ENCODE peak calls at places on chromosomes 12 and 14, in nine cellular contexts. H, E, M, K, J, T, A, N and U are unnamed samples.

GRCh38 chr14:74567646-74568379 is 44.2 kb downstream of the LTBP2 start:
- DNase-seq in H (peak), E (no peak), M (no peak), K (no peak), J (no peak), T (no peak), A (no peak), N (no peak), U (no peak)

GRCh38 chr12:91053951-91054715 is 3.7 kb downstream of the KERA start:
- DNase-seq in H (peak), E (peak), M (no peak), K (peak), J (no peak), T (peak), A (no peak), N (no peak), U (no peak)

GRCh38 chr14:65131176-65131765 is 29.0 kb upstream of the MAX start:
- DNase-seq in H (peak), E (peak), M (peak), K (peak), J (peak), T (no peak), A (no peak), N (no peak), U (no peak)

GRCh38 chr12:24853588-24853987 is 95.3 kb downstream of the BCAT1 start:
- DNase-seq in H (peak), E (peak), M (no peak), K (no peak), J (peak), T (no peak), A (no peak), N (no peak), U (no peak)

GRCh38 chr14:101585211-101585610 is 23.9 kb downstream of the DIO3 start:
- DNase-seq in H (no peak), E (no peak), M (no peak), K (no peak), J (no peak), T (no peak), A (no peak), N (peak), U (no peak)

GRCh38 chr14:23182372-23183014 is 967 bp downstream of the SLC7A8 start:
- DNase-seq in H (peak), E (no peak), M (peak), K (no peak), J (no peak), T (no peak), A (peak), N (no peak), U (peak)

GRCh38 chr14:24605435-24606190 is 3.9 kb downstream of the GZMH start:
- DNase-seq in H (peak), E (no peak), M (peak), K (no peak), J (no peak), T (no peak), A (peak), N (peak), U (no peak)

GRCh38 chr14:94884616-94885230 is 114.8 kb upstream of the GSC start:
- DNase-seq in H (no peak), E (no peak), M (no peak), K (no peak), J (no peak), T (no peak), A (peak), N (no peak), U (no peak)

GRCh38 chr12:76637807-76638206 is 78.2 kb upstream of the OSBPL8 start:
- DNase-seq in H (peak), E (peak), M (no peak), K (no peak), J (no peak), T (no peak), A (no peak), N (no peak), U (no peak)

GRCh38 chr12:118063567-118064391 is 2.8 kb upstream of the WSB2 start:
- DNase-seq in H (peak), E (peak), M (no peak), K (no peak), J (no peak), T (no peak), A (peak), N (no peak), U (no peak)

GRCh38 chr14:77086017-77086727 is 11.9 kb upstream of the CIPC start:
- DNase-seq in H (peak), E (peak), M (no peak), K (peak), J (no peak), T (no peak), A (no peak), N (no peak), U (no peak)

GRCh38 chr14:89702151-89702936 is 252.2 kb downstream of the EFCAB11 start:
- DNase-seq in H (peak), E (peak), M (peak), K (no peak), J (peak), T (no peak), A (peak), N (no peak), U (no peak)

GRCh38 chr14:25090716-25091454 is 40.9 kb upstream of the STXBP6 start:
- DNase-seq in H (peak), E (peak), M (peak), K (peak), J (no peak), T (no peak), A (peak), N (no peak), U (no peak)

GRCh38 chr14:90803249-90803648 is 13.0 kb downstream of the TTC7B start:
- DNase-seq in H (no peak), E (no peak), M (no peak), K (no peak), J (no peak), T (no peak), A (no peak), N (no peak), U (no peak)

GRCh38 chr14:31000629-31001338 is 24.7 kb upstream of the AP4S1 start:
- DNase-seq in H (no peak), E (no peak), M (no peak), K (no peak), J (no peak), T (no peak), A (no peak), N (no peak), U (no peak)

GRCh38 chr14:31445703-31446102 is 11.6 kb downstream of the DTD2 start:
- DNase-seq in H (no peak), E (no peak), M (no peak), K (no peak), J (no peak), T (no peak), A (no peak), N (no peak), U (no peak)

GRCh38 chr14:101857226-101857625 is 95.7 kb downstream of the PPP2R5C start:
- DNase-seq in H (no peak), E (no peak), M (no peak), K (no peak), J (no peak), T (peak), A (no peak), N (no peak), U (no peak)

GRCh38 chr12:99745106-99745505 is 97.6 kb downstream of the GARIN6 start:
- DNase-seq in H (no peak), E (no peak), M (no peak), K (no peak), J (no peak), T (no peak), A (no peak), N (no peak), U (no peak)

GRCh38 chr12:105100998-105101397 is 6.5 kb upstream of the WASHC4 start:
- DNase-seq in H (no peak), E (no peak), M (no peak), K (no peak), J (no peak), T (no peak), A (no peak), N (no peak), U (no peak)

GRCh38 chr12:65586796-65587195 is 237.5 kb upstream of the HMGA2 start:
- DNase-seq in H (peak), E (no peak), M (no peak), K (no peak), J (no peak), T (no peak), A (peak), N (no peak), U (no peak)

GRCh38 chr12:31005944-31006361 is 67.7 kb upstream of the DDX11 start:
- DNase-seq in H (peak), E (peak), M (no peak), K (peak), J (no peak), T (no peak), A (no peak), N (no peak), U (no peak)

GRCh38 chr14:75566321-75566720 is 12.1 kb upstream of the FLVCR2 start:
- DNase-seq in H (peak), E (no peak), M (no peak), K (no peak), J (no peak), T (no peak), A (no peak), N (no peak), U (no peak)

GRCh38 chr12:2745655-2746054 is 49.1 kb upstream of the FKBP4 start:
- DNase-seq in H (no peak), E (no peak), M (no peak), K (no peak), J (no peak), T (no peak), A (no peak), N (no peak), U (no peak)

GRCh38 chr12:115408642-115409041 is 724.7 kb upstream of the TBX3 start:
- DNase-seq in H (no peak), E (no peak), M (no peak), K (no peak), J (no peak), T (no peak), A (no peak), N (no peak), U (no peak)

GRCh38 chr12:115405471-115405860 is 721.5 kb upstream of the TBX3 start:
- DNase-seq in H (no peak), E (no peak), M (no peak), K (no peak), J (no peak), T (no peak), A (no peak), N (no peak), U (no peak)

GRCh38 chr12:115404761-115405470 is 720.9 kb upstream of the TBX3 start:
- DNase-seq in H (peak), E (peak), M (no peak), K (peak), J (peak), T (no peak), A (no peak), N (no peak), U (no peak)

GRCh38 chr12:115407036-115407435 is 723.1 kb upstream of the TBX3 start:
- DNase-seq in H (no peak), E (no peak), M (no peak), K (no peak), J (no peak), T (no peak), A (no peak), N (no peak), U (no peak)

DNA sequence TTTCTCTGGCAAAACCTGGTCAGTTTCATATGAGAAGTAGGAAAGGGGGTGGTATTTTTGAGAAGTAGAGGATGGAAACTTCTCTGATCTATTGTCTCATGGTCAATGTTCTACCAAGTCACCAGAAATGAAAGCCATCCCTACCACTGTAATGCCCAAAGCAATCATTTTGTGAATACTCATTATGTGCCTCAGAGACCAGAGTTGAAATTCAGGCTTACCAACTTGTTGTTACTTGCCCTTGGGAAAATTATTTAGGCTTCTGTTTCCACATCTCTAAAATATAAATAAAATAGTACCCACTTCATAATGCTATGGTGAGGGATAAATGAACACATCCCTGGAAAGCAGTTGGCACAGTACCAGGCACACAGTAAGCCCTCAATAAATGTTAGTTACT is 723.7 kb upstream of the TBX3 start:
- DNase-seq in H (peak), E (no peak), M (no peak), K (no peak), J (no peak), T (no peak), A (no peak), N (no peak), U (no peak)
- TF ChIP-seq CTCF in H (no peak), E (no peak), M (no peak), K (no peak), J (no peak), T (no peak), A (no peak), N (no peak), U (no peak)

GRCh38 chr12:132779781-132780353 is 18.2 kb upstream of the ANKLE2 start:
- DNase-seq in H (no peak), E (no peak), M (no peak), K (no peak), J (no peak), T (no peak), A (no peak), N (no peak), U (no peak)
- TF ChIP-seq CTCF in H (no peak), E (no peak), M (no peak), K (no peak), J (no peak), T (no peak), A (no peak), N (no peak), U (no peak)

GRCh38 chr12:45217846-45218245 is 2.0 kb downstream of the ANO6 start:
- DNase-seq in H (no peak), E (peak), M (no peak), K (no peak), J (no peak), T (no peak), A (no peak), N (no peak), U (no peak)

GRCh38 chr12:45215419-45216296 is at the start of gene ANO6:
- DNase-seq in H (peak), E (peak), M (peak), K (peak), J (peak), T (peak), A (peak), N (peak), U (peak)

GRCh38 chr12:45214739-45215418 is 1.0 kb upstream of the ANO6 start:
- DNase-seq in H (peak), E (peak), M (no peak), K (no peak), J (no peak), T (no peak), A (no peak), N (no peak), U (no peak)

GRCh38 chr12:45216983-45217485 is 1.1 kb downstream of the ANO6 start:
- DNase-seq in H (no peak), E (peak), M (no peak), K (no peak), J (no peak), T (no peak), A (no peak), N (no peak), U (no peak)

GRCh38 chr12:45216297-45216982 is 545 bp downstream of the ANO6 start:
- DNase-seq in H (peak), E (peak), M (peak), K (peak), J (no peak), T (peak), A (peak), N (peak), U (peak)
- TF ChIP-seq CTCF in H (peak), E (peak), M (no peak), K (peak), J (peak), T (peak), A (peak), N (peak), U (peak)

DNA sequence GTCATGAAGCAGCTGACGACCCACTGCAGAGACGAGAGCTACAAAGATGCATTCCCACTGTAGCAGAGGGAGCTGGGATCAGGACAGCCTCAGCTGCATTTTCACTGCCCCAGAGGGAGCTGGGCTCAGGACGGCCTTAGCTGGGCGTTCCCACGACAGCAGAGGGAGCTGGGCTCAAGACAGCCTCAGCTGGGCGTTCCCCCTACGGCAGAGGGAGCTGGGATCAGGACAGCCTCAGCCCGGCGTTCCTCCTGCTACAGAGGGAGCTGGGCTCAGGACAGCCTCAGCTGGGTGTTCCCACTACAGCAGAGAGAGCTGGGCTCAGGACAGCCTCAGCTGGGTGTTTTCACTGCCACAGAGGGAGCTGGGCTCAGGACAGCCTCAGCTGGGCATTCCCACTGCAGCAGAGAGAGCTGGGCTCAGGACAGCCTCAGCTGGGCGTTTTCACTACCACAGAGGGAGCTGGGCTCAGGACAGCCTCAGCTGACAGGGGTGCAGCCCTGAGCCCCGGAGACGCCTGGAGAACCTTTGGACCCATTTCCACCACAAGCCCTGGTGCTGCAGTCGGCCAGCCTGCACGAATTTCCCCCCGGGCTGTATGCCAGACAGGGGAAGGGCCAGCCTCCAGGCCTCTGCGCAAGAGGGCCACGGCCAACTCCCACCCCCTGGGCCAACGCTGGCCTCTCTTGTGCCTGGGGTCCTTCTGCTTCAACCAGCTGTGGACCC is 2.8 kb upstream of the C14orf180 start:
- DNase-seq in H (no peak), E (no peak), M (peak), K (no peak), J (no peak), T (no peak), A (peak), N (no peak), U (no peak)
- TF ChIP-seq CTCF in H (no peak), E (no peak), M (no peak), K (no peak), J (no peak), T (no peak), A (no peak), N (no peak), U (no peak)

GRCh38 chr12:96988919-96989318 is 81.9 kb downstream of the NEDD1 start:
- DNase-seq in H (no peak), E (no peak), M (no peak), K (no peak), J (no peak), T (no peak), A (no peak), N (no peak), U (no peak)

GRCh38 chr12:96989916-96990315 is 82.9 kb downstream of the NEDD1 start:
- DNase-seq in H (peak), E (peak), M (no peak), K (no peak), J (no peak), T (no peak), A (peak), N (no peak), U (no peak)

GRCh38 chr12:96994900-96995299 is 87.8 kb downstream of the NEDD1 start:
- DNase-seq in H (no peak), E (no peak), M (no peak), K (no peak), J (no peak), T (no peak), A (no peak), N (no peak), U (no peak)
- TF ChIP-seq CTCF in H (no peak), E (no peak), M (no peak), K (no peak), J (no peak), T (no peak), A (no peak), N (no peak), U (no peak)

GRCh38 chr14:86799244-86799647 is 1193.7 kb downstream of the GALC start:
- DNase-seq in H (peak), E (peak), M (no peak), K (peak), J (peak), T (no peak), A (no peak), N (no peak), U (no peak)
- TF ChIP-seq CTCF in H (no peak), E (no peak), M (no peak), K (no peak), J (no peak), T (no peak), A (no peak), N (no peak), U (no peak)

GRCh38 chr14:106843376-106843775 is 1317.0 kb downstream of the TMEM121 start:
- DNase-seq in H (no peak), E (no peak), M (no peak), K (no peak), J (no peak), T (no peak), A (no peak), N (no peak), U (no peak)
- TF ChIP-seq CTCF in H (no peak), E (no peak), M (no peak), K (no peak), J (no peak), T (no peak), A (no peak), N (no peak), U (no peak)

GRCh38 chr14:104970231-104971068 is 7.7 kb downstream of the AHNAK2 start:
- DNase-seq in H (peak), E (peak), M (peak), K (peak), J (peak), T (peak), A (no peak), N (peak), U (no peak)
- TF ChIP-seq CTCF in H (no peak), E (no peak), M (no peak), K (no peak), J (no peak), T (no peak), A (no peak), N (no peak), U (no peak)